ENCODE peak calls at places on chromosomes 1 and 21, in six cellular contexts. L is left cardiac atrium; V is GM12878; O is COLO829; N is endothelial cell; M is effector CD4-positive, alpha-beta T cell. T is an unnamed sample.

GRCh38 chr1:157364612-157365011 is 187.7 kb downstream of the FCRL5 start:
- DNase-seq in M (no peak), N (no peak), L (no peak), O (no peak), V (no peak), T (no peak)

GRCh38 chr1:69421286-69421685 is 146.4 kb upstream of the LRRC7 start:
- DNase-seq in V (no peak), N (no peak), L (no peak), M (no peak), O (peak), T (no peak)

GRCh38 chr1:89953929-89954328 is 41.0 kb upstream of the ZNF326 start:
- DNase-seq in O (no peak), L (no peak), M (no peak), N (no peak), V (no peak), T (no peak)

GRCh38 chr1:11761988-11762406 is at the start of gene C1orf167:
- DNase-seq in N (no peak), O (no peak), L (peak), M (no peak), V (no peak), T (no peak)

GRCh38 chr1:92961896-92962752 is 862 bp upstream of the DIPK1A start:
- DNase-seq in V (peak), L (peak), M (peak), N (peak), O (no peak), T (peak)

GRCh38 chr1:75058424-75058823 is 75.8 kb upstream of the LHX8 start:
- DNase-seq in L (no peak), V (no peak), N (no peak), M (no peak), O (no peak), T (no peak)

GRCh38 chr1:224343679-224344078 is 13.0 kb upstream of the CNIH4 start:
- DNase-seq in O (no peak), M (no peak), N (no peak), V (no peak), L (no peak), T (peak)

GRCh38 chr1:31483012-31483946 is 70.3 kb downstream of the SERINC2 start:
- DNase-seq in N (no peak), V (peak), L (no peak), M (no peak), O (no peak), T (peak)

GRCh38 chr21:32921632-32922230 is 104.0 kb upstream of the OLIG2 start:
- DNase-seq in V (no peak), L (no peak), N (peak), O (no peak), M (peak), T (no peak)

GRCh38 chr1:81808760-81809159 is 8.0 kb downstream of the ADGRL2 start:
- DNase-seq in L (no peak), O (no peak), M (no peak), N (no peak), V (no peak), T (peak)

GRCh38 chr1:94543893-94544635 is 2.5 kb upstream of the F3 start:
- DNase-seq in L (no peak), V (no peak), O (no peak), M (no peak), N (no peak), T (no peak)

GRCh38 chr1:85578321-85579295 is 2.0 kb upstream of the CCN1 start:
- DNase-seq in O (no peak), V (no peak), M (no peak), N (no peak), L (no peak), T (peak)

GRCh38 chr21:34702341-34702807 is 33.6 kb downstream of the CLIC6 start:
- DNase-seq in V (no peak), L (peak), M (no peak), N (no peak), O (no peak), T (no peak)

GRCh38 chr1:93143729-93144229 is 36.4 kb downstream of the TMED5 start:
- DNase-seq in N (no peak), V (no peak), M (no peak), O (no peak), L (no peak), T (no peak)

GRCh38 chr1:117686907-117687306 is 81.1 kb downstream of the TENT5C start:
- DNase-seq in O (peak), L (no peak), V (no peak), N (no peak), M (no peak), T (peak)

GRCh38 chr1:219917851-219918466 is 10.4 kb downstream of the SLC30A10 start:
- DNase-seq in M (no peak), O (no peak), N (no peak), L (no peak), V (no peak), T (peak)

T was measured in RCC 7860.